ENCODE peak calls at places on chromosomes 5 and 9, in eight cellular contexts. Q is naive B cell; T is type B pancreatic cell; J is B cell; K is activated CD4-positive, alpha-beta T cell treated with anti-CD3 and anti-CD28 coated beads, Interleukin-2, amount 50 U/mL, for 48 hours; R is upper lobe of left lung; G is activated effector memory CD4-positive, alpha-beta T cell treated with anti-CD3 and anti-CD28 coated beads, Interleukin-2, amount 50 U/mL, for 16 hours; F is mucosa of descending colon. N is an unnamed sample.

GRCh38 chr9:127396808-127397721 is at the start of gene SLC2A8:
- DNase-seq in F (peak; percentile 99), T (peak; percentile 98), R (peak; percentile 96), J (peak; percentile 99), G (peak; percentile 97), K (peak; percentile 87), Q (peak; percentile 100), N (peak; percentile 98)

GRCh38 chr9:137281345-137282116 is 4.0 kb downstream of the TOR4A start:
- DNase-seq in R (peak; percentile 33), J (no peak), F (no peak), T (peak; percentile 68), K (no peak), Q (no peak), G (no peak), N (no peak)

GRCh38 chr5:53373420-53374188 is 106.8 kb upstream of the FST start:
- DNase-seq in R (no peak), K (no peak), T (no peak), J (no peak), F (no peak), G (no peak), Q (no peak), N (no peak)

GRCh38 chr5:55108651-55109050 is 6.2 kb downstream of the GZMA start:
- DNase-seq in Q (no peak), J (no peak), F (no peak), R (no peak), K (no peak), T (no peak), G (no peak), N (no peak)

GRCh38 chr9:130992059-130993032 is 16.6 kb upstream of the LAMC3 start:
- DNase-seq in R (peak; percentile 66), T (no peak), K (no peak), F (no peak), G (no peak), J (no peak), Q (no peak), N (no peak)

GRCh38 chr9:122406264-122406890 is 35.6 kb downstream of the PTGS1 start:
- DNase-seq in G (no peak), K (no peak), Q (no peak), T (no peak), R (peak; percentile 82), F (no peak), J (no peak), N (no peak)

GRCh38 chr9:96021616-96022444 is 146.3 kb downstream of the ERCC6L2 start:
- DNase-seq in J (no peak), R (peak; percentile 86), F (no peak), Q (no peak), T (no peak), K (peak; percentile 26), G (no peak), N (no peak)

GRCh38 chr5:147688965-147689364 is 93.6 kb downstream of the JAKMIP2 start:
- DNase-seq in K (no peak), G (no peak), Q (no peak), J (no peak), T (no peak), F (no peak), R (no peak), N (no peak)

GRCh38 chr9:99197124-99197630 is 24.6 kb downstream of the ALG2 start:
- DNase-seq in J (no peak), R (no peak), Q (no peak), G (no peak), F (no peak), T (no peak), K (no peak), N (no peak)

GRCh38 chr5:133952729-133953567 is 15.5 kb downstream of the C5orf15 start:
- DNase-seq in J (no peak), R (no peak), Q (no peak), K (no peak), F (peak; percentile 54), G (no peak), T (no peak), N (no peak)

GRCh38 chr9:123586140-123586735 is 230.2 kb downstream of the CRB2 start:
- DNase-seq in R (no peak), F (no peak), G (no peak), Q (no peak), T (no peak), K (no peak), J (no peak), N (no peak)

GRCh38 chr5:141672856-141673813 is 8.9 kb downstream of the ARAP3 start:
- DNase-seq in G (no peak), F (no peak), K (no peak), R (no peak), J (no peak), Q (no peak), T (no peak), N (no peak)

GRCh38 chr5:72451771-72452505 is 55.3 kb downstream of the ZNF366 start:
- DNase-seq in J (peak; percentile 54), G (no peak), R (peak; percentile 64), F (peak; percentile 44), K (no peak), T (no peak), Q (peak; percentile 47), N (peak; percentile 76)

GRCh38 chr5:81164466-81164865 is 68.7 kb upstream of the CKMT2 start:
- DNase-seq in J (no peak), Q (no peak), F (no peak), R (no peak), K (no peak), T (no peak), G (no peak), N (no peak)

GRCh38 chr5:14326035-14326909 is 183.1 kb downstream of the TRIO start:
- DNase-seq in T (no peak), K (no peak), F (no peak), R (no peak), G (no peak), Q (no peak), J (no peak), N (no peak)

N was measured in Right ventricle myocardium inferior.